ENCODE peak calls at places on chromosomes 3 and 15, in four cellular contexts. Q is heart left ventricle, F is choroid plexus epithelial cell, G is PC-3. L is an unnamed sample.

GRCh38 chr3:189720746-189721426 is 89.7 kb downstream of the TP63 start:
- DNase-seq in Q (no peak), F (no peak), G (no peak), L (peak; percentile 20)

GRCh38 chr15:69664572-69665326 is 212.1 kb downstream of the RPLP1 start:
- DNase-seq in Q (no peak), F (no peak), G (no peak), L (no peak)

GRCh38 chr3:46926039-46926438 is 48.5 kb downstream of the PTH1R start:
- DNase-seq in Q (no peak), F (peak; percentile 88), G (no peak), L (peak; percentile 71)

GRCh38 chr3:49388416-49388815 is 23.4 kb downstream of the RHOA start:
- DNase-seq in Q (no peak), F (no peak), G (no peak), L (peak; percentile 25)

GRCh38 chr15:34883633-34884032 is 85.9 kb downstream of the AQR start:
- DNase-seq in Q (no peak), F (peak; percentile 4), G (peak; percentile 7), L (peak; percentile 32)

GRCh38 chr3:152245498-152246175 is 23.1 kb upstream of the MBNL1 start:
- DNase-seq in Q (no peak), F (no peak), G (no peak), L (no peak)

GRCh38 chr3:150220791-150221190 is 187.3 kb upstream of the TSC22D2 start:
- DNase-seq in Q (no peak), F (no peak), G (no peak), L (no peak)

GRCh38 chr3:151974067-151974466 is 100.6 kb downstream of the SUCNR1 start:
- DNase-seq in Q (no peak), F (peak; percentile 74), G (peak; percentile 63), L (peak; percentile 85)

GRCh38 chr15:29418931-29419330 is 149.3 kb upstream of the NSMCE3 start:
- DNase-seq in Q (no peak), F (no peak), G (no peak), L (no peak)

GRCh38 chr3:132822266-132822665 is 100.1 kb upstream of the NPHP3 start:
- DNase-seq in Q (no peak), F (no peak), G (no peak), L (peak; percentile 33)

GRCh38 chr3:18725668-18726407 is 300.7 kb upstream of the SATB1 start:
- DNase-seq in Q (no peak), F (no peak), G (no peak), L (peak; percentile 4)

GRCh38 chr3:39024497-39024896 is 27.2 kb downstream of the SCN11A start:
- DNase-seq in Q (no peak), F (no peak), G (no peak), L (no peak)

GRCh38 chr15:83112959-83113299 is 5.5 kb downstream of the TM6SF1 start:
- DNase-seq in Q (no peak), F (no peak), G (no peak), L (no peak)

GRCh38 chr3:180430896-180431295 is 171.1 kb upstream of the TTC14 start:
- DNase-seq in Q (no peak), F (no peak), G (no peak), L (peak; percentile 12)

GRCh38 chr3:113035387-113035982 is 44.7 kb downstream of the GTPBP8 start:
- DNase-seq in Q (peak; percentile 25), F (peak; percentile 75), G (peak; percentile 86), L (peak; percentile 67)

GRCh38 chr3:127637971-127638370 is 9.0 kb downstream of the PODXL2 start:
- DNase-seq in Q (no peak), F (peak; percentile 21), G (no peak), L (no peak)

GRCh38 chr3:88149146-88149515 is 628 bp upstream of the C3orf38 start:
- DNase-seq in Q (no peak), F (no peak), G (no peak), L (no peak)

GRCh38 chr3:50327129-50327528 is 894 bp downstream of the TUSC2 start:
- DNase-seq in Q (no peak), F (no peak), G (no peak), L (no peak)

GRCh38 chr3:23439080-23439479 is 236.0 kb downstream of the UBE2E2 start:
- DNase-seq in Q (no peak), F (no peak), G (no peak), L (no peak)

GRCh38 chr3:23431759-23432158 is 228.6 kb downstream of the UBE2E2 start:
- DNase-seq in Q (no peak), F (no peak), G (no peak), L (peak; percentile 40)

GRCh38 chr3:23438657-23439056 is 235.5 kb downstream of the UBE2E2 start:
- DNase-seq in Q (no peak), F (no peak), G (no peak), L (no peak)

GRCh38 chr3:23435904-23436303 is 232.8 kb downstream of the UBE2E2 start:
- DNase-seq in Q (no peak), F (no peak), G (no peak), L (no peak)

DNA sequence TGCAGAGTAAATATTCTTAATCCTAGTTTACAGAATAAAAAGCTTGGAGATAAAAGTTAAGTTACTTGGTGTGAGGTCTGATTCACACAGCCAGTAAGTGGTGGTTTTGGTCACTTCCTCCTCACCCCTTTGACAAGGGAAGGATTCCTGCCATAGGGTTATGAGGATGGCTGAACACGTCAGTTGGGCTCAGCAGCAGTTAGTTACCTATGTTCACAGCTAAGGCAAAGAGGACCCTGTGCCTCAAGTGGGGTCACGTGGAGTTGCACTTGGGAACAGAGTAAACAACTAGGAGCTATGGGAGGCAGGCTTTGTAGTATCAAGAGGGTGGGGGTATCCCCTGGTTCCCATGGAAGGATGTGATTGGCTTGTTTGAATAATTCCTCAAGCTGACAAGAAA is 232.2 kb downstream of the UBE2E2 start:
- DNase-seq in Q (no peak), F (no peak), G (no peak), L (no peak)
- H3K4me3 ChIP-seq in Q (no peak overlapping the region), F (no peak overlapping the region), G (no peak overlapping the region), L (no peak overlapping the region)

GRCh38 chr3:56854856-56855620 is 53.3 kb upstream of the ARHGEF3 start:
- DNase-seq in Q (no peak), F (no peak), G (no peak), L (no peak)

GRCh38 chr3:56855856-56856538 is 54.2 kb upstream of the ARHGEF3 start:
- DNase-seq in Q (peak; percentile 30), F (peak; percentile 34), G (peak; percentile 46), L (no peak)

GRCh38 chr3:56856686-56857577 is 55.2 kb upstream of the ARHGEF3 start:
- DNase-seq in Q (no peak), F (no peak), G (no peak), L (peak; percentile 52)

GRCh38 chr3:56849698-56850097 is 47.9 kb upstream of the ARHGEF3 start:
- DNase-seq in Q (no peak), F (no peak), G (no peak), L (no peak)

GRCh38 chr3:56851966-56852884 is 50.5 kb upstream of the ARHGEF3 start:
- DNase-seq in Q (no peak), F (peak; percentile 67), G (peak; percentile 31), L (peak; percentile 28)
- TF ChIP-seq CTCF in Q (no peak), F (no peak), G (no peak), L (no peak)

DNA sequence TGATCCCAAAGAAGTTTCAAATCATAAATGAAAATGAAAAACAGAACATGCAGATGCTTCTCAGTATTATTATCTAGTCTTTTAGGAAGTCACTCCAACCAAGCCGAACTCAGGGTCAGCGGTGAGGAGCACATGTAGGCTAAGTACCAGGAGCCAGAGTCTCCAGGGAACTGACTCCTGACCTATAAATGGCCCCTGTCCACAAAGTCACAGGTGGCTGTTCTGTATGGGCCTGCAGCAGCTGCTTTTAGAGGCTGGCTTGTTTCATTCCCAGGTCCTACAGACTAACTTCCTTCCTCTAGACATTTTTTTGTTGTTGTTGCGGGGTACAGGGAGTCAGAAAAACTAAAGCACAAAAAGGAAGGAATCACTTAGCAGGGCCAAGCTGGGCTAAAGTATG is 54.6 kb downstream of the DAPK2 start:
- DNase-seq in Q (no peak), F (no peak), G (no peak), L (no peak)
- H3K4me3 ChIP-seq in Q (no peak overlapping the region), F (no peak overlapping the region), G (no peak overlapping the region), L (no peak overlapping the region)

GRCh38 chr15:28243901-28244300 is 78.1 kb downstream of the HERC2 start:
- DNase-seq in Q (no peak), F (no peak), G (no peak), L (no peak)
- TF ChIP-seq CTCF in Q (no peak), F (no peak), G (no peak), L (no peak)

GRCh38 chr3:134799393-134799792 is 4.3 kb downstream of the EPHB1 start:
- DNase-seq in Q (no peak), F (no peak), G (peak; percentile 1), L (no peak)
- H3K4me3 ChIP-seq in Q (no peak overlapping the region), F (no peak overlapping the region), G (no peak overlapping the region), L (no peak overlapping the region)

GRCh38 chr3:135229018-135229495 is 434.0 kb downstream of the EPHB1 start:
- DNase-seq in Q (no peak), F (no peak), G (no peak), L (no peak)
- TF ChIP-seq CTCF in Q (no peak), F (no peak), G (no peak), L (no peak)

GRCh38 chr3:196192036-196193001 is 18.9 kb downstream of the ZDHHC19 start:
- DNase-seq in Q (no peak), F (no peak), G (no peak), L (no peak)

GRCh38 chr3:196193037-196193737 is 18.0 kb downstream of the ZDHHC19 start:
- DNase-seq in Q (no peak), F (no peak), G (no peak), L (no peak)

GRCh38 chr3:196195664-196196255 is 15.4 kb downstream of the ZDHHC19 start:
- DNase-seq in Q (no peak), F (no peak), G (no peak), L (no peak)

GRCh38 chr3:196194542-196194915 is 16.7 kb downstream of the ZDHHC19 start:
- DNase-seq in Q (no peak), F (no peak), G (no peak), L (no peak)

DNA sequence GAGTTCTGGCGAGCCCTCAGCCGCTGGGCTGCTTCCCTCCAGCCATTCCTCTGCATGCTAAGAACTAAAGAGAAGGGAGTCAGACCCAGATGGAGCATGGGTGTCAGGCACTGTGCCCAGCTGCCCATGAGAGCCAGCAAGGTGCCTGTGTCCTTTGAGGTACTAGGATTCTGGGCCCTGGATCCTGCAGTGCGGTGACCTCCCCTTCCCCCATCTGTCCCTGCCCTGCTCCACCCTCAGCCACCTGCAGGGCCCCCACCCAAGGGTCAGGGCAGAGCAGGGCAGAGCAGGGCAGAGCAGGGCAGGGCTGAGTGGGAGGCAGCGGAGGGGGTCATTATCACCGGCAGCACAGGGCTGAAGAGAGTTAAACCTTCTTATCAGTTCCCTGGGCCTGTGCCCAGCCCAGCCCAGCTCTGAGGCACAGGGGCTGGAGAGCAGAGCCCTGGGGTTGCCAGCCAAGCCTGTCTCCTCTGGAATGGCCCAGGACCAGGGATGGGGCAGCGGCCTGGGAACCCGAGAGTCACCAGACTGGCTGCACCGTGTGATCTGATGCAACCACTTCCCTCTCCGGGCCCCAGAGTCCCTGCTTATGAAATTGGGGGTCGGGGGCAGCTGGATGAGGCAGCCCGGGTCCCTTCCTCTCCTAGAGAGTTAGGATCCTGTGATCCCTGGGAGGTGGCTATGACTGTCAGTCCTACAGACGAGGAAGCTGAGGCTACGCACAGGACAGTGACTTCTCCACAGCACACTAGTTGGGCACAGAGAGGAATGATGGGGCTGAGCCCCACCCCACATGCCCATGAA is 17.3 kb downstream of the ZDHHC19 start:
- DNase-seq in Q (peak; percentile 76), F (no peak), G (no peak), L (no peak)
- H3K4me3 ChIP-seq in Q (no peak overlapping the region), F (no peak overlapping the region), G (no peak overlapping the region), L (no peak overlapping the region)